ENCODE peak calls at places on chromosome 22, in four cellular contexts. G, X, N and T are unnamed samples.

GRCh38 chr22:50691521-50691920 is 18.9 kb downstream of the SHANK3 start:
- DNase-seq in N (no peak), X (peak), G (peak), T (no peak)

GRCh38 chr22:37095113-37095512 is 14.4 kb downstream of the TMPRSS6 start:
- DNase-seq in X (no peak), N (no peak), G (no peak), T (no peak)

GRCh38 chr22:19896665-19897355 is 42.1 kb upstream of the GNB1L start:
- DNase-seq in X (no peak), G (no peak), N (no peak), T (no peak)

GRCh38 chr22:36144886-36145541 is 15.5 kb downstream of the APOL3 start:
- DNase-seq in G (peak), N (no peak), X (peak), T (peak)

GRCh38 chr22:20312396-20313191 is 7.3 kb downstream of the DGCR6L start:
- DNase-seq in G (no peak), X (no peak), N (no peak), T (no peak)

GRCh38 chr22:41217553-41218157 is 12.5 kb downstream of the L3MBTL2 start:
- DNase-seq in N (no peak), X (peak), G (peak), T (no peak)

GRCh38 chr22:49678137-49678841 is 149.4 kb downstream of the BRD1 start:
- DNase-seq in N (no peak), G (no peak), X (no peak), T (no peak)

GRCh38 chr22:37484115-37485005 is 1.8 kb downstream of the MFNG start:
- DNase-seq in N (peak), G (peak), X (no peak), T (peak)

GRCh38 chr22:28609921-28610320 is 69.7 kb downstream of the TTC28 start:
- DNase-seq in X (no peak), N (no peak), G (no peak), T (no peak)

GRCh38 chr22:45072322-45072903 is 62.6 kb upstream of the PHF21B start:
- DNase-seq in G (no peak), X (no peak), N (no peak), T (no peak)

GRCh38 chr22:48334971-48335370 is 1492.7 kb downstream of the BRD1 start:
- DNase-seq in G (no peak), N (no peak), X (no peak), T (no peak)

GRCh38 chr22:44199866-44200265 is 19.1 kb downstream of the PARVG start:
- DNase-seq in N (no peak), X (no peak), G (no peak), T (no peak)

GRCh38 chr22:39249081-39249704 is 4.4 kb upstream of the PDGFB start:
- DNase-seq in N (no peak), X (no peak), G (no peak), T (no peak)

GRCh38 chr22:37181681-37182080 is 6.4 kb downstream of the C1QTNF6 start:
- DNase-seq in G (no peak), N (no peak), X (no peak), T (no peak)

GRCh38 chr22:37290737-37291136 is 8.4 kb downstream of the CYTH4 start:
- DNase-seq in X (no peak), N (no peak), G (no peak), T (no peak)

GRCh38 chr22:48054596-48054995 is 1292.1 kb downstream of the TBC1D22A start:
- DNase-seq in G (no peak), X (no peak), N (no peak), T (no peak)

GRCh38 chr22:19890502-19891349 is 36.1 kb upstream of the GNB1L start:
- DNase-seq in N (no peak), G (peak), X (no peak), T (no peak)

GRCh38 chr22:46734830-46735453 is 3.1 kb downstream of the CERK start:
- DNase-seq in X (no peak), G (peak), N (peak), T (no peak)

GRCh38 chr22:43440556-43440955 is 28.7 kb downstream of the MPPED1 start:
- DNase-seq in N (no peak), X (no peak), G (no peak), T (no peak)

GRCh38 chr22:29773233-29773632 is 6.1 kb downstream of the UQCR10 start:
- DNase-seq in X (no peak), N (no peak), G (no peak), T (no peak)

GRCh38 chr22:27105142-27106025 is 448.0 kb downstream of the MIAT start:
- DNase-seq in G (no peak), N (no peak), X (peak), T (no peak)

GRCh38 chr22:39634530-39635399 is 64.2 kb downstream of the CACNA1I start:
- DNase-seq in X (no peak), G (peak), N (no peak), T (no peak)

GRCh38 chr22:49571326-49571725 is 256.3 kb downstream of the BRD1 start:
- DNase-seq in G (no peak), N (no peak), X (no peak), T (no peak)

GRCh38 chr22:19705181-19705934 is 8.9 kb upstream of the SEPTIN5 start:
- DNase-seq in X (no peak), G (no peak), N (no peak), T (no peak)

GRCh38 chr22:41732096-41732772 is 32.9 kb downstream of the MEI1 start:
- DNase-seq in N (no peak), X (no peak), G (no peak), T (no peak)

GRCh38 chr22:17926516-17926915 is 97.8 kb downstream of the MICAL3 start:
- DNase-seq in N (no peak), X (no peak), G (no peak), T (no peak)

GRCh38 chr22:22406445-22406844 is 102.1 kb downstream of the ZNF280B start:
- DNase-seq in X (no peak), N (no peak), G (no peak), T (no peak)

GRCh38 chr22:47627561-47628253 is 865.3 kb downstream of the TBC1D22A start:
- DNase-seq in G (no peak), X (no peak), N (no peak), T (no peak)

GRCh38 chr22:49884503-49885260 is 31.0 kb downstream of the ZBED4 start:
- DNase-seq in X (no peak), N (no peak), G (no peak), T (no peak)